ENCODE peak calls at places on chromosomes 3 and 15, in five cellular contexts. F is astrocyte of the cerebellum, A is transverse colon, G is endothelial cell of umbilical vein, X is lower leg skin. Q is an unnamed sample.

GRCh38 chr3:188503647-188504046 is 349.7 kb downstream of the LPP start:
- DNase-seq in F (no peak), A (no peak), G (no peak), X (no peak), Q (no peak)

GRCh38 chr3:64463981-64464380 is 223.8 kb downstream of the ADAMTS9 start:
- DNase-seq in F (no peak), A (no peak), G (no peak), X (no peak), Q (no peak)

GRCh38 chr3:26962419-26963355 is 340.1 kb downstream of the LRRC3B start:
- DNase-seq in F (no peak), A (no peak), G (no peak), X (no peak), Q (no peak)

GRCh38 chr15:51731549-51732267 is 5.7 kb downstream of the LYSMD2 start:
- DNase-seq in F (no peak), A (peak; percentile 28), G (no peak), X (peak; percentile 25), Q (peak; percentile 47)

GRCh38 chr3:125611908-125612307 is 16.6 kb upstream of the OSBPL11 start:
- DNase-seq in F (no peak), A (no peak), G (no peak), X (no peak), Q (no peak)

GRCh38 chr3:100891827-100892226 is 101.4 kb downstream of the ABI3BP start:
- DNase-seq in F (no peak), A (no peak), G (no peak), X (no peak), Q (no peak)

GRCh38 chr3:29978036-29978435 is 628.4 kb upstream of the TGFBR2 start:
- DNase-seq in F (no peak), A (no peak), G (no peak), X (no peak), Q (no peak)

GRCh38 chr15:49875392-49875791 is 243.6 kb downstream of the ATP8B4 start:
- DNase-seq in F (no peak), A (no peak), G (no peak), X (no peak), Q (no peak)

GRCh38 chr3:12588039-12588673 is 31.3 kb downstream of the MKRN2 start:
- DNase-seq in F (no peak), A (no peak), G (peak; percentile 16), X (no peak), Q (no peak)

GRCh38 chr3:133835961-133836360 is 30.3 kb downstream of the SRPRB start:
- DNase-seq in F (no peak), A (no peak), G (no peak), X (no peak), Q (no peak)

GRCh38 chr3:125480656-125481374 is 39.2 kb downstream of the SNX4 start:
- DNase-seq in F (no peak), A (no peak), G (no peak), X (no peak), Q (peak; percentile 53)

GRCh38 chr3:149234671-149235245 is 13.1 kb upstream of the CP start:
- DNase-seq in F (no peak), A (no peak), G (no peak), X (no peak), Q (no peak)

GRCh38 chr3:71784914-71785593 is at the start of gene PROK2:
- DNase-seq in F (no peak), A (no peak), G (no peak), X (no peak), Q (no peak)

GRCh38 chr3:130480736-130481135 is 36.2 kb upstream of the COL6A6 start:
- DNase-seq in F (peak; percentile 55), A (no peak), G (no peak), X (no peak), Q (no peak)

GRCh38 chr15:81575436-81576123 is 201.6 kb upstream of the TMC3 start:
- DNase-seq in F (no peak), A (no peak), G (peak; percentile 93), X (no peak), Q (no peak)

GRCh38 chr15:52164631-52165265 is 26.4 kb downstream of the GNB5 start:
- DNase-seq in F (no peak), A (no peak), G (no peak), X (no peak), Q (no peak)

GRCh38 chr3:117193390-117193789 is 483.8 kb downstream of the TUSC7 start:
- DNase-seq in F (no peak), A (no peak), G (no peak), X (no peak), Q (no peak)

GRCh38 chr3:132972333-132972732 is 65.9 kb upstream of the TMEM108 start:
- DNase-seq in F (no peak), A (no peak), G (no peak), X (no peak), Q (peak; percentile 16)

GRCh38 chr15:41930221-41930866 is 36.5 kb upstream of the SPTBN5 start:
- DNase-seq in F (peak; percentile 94), A (peak; percentile 73), G (peak; percentile 80), X (peak; percentile 60), Q (peak; percentile 78)

GRCh38 chr15:94317211-94317610 is 85.8 kb downstream of the MCTP2 start:
- DNase-seq in F (no peak), A (no peak), G (no peak), X (no peak), Q (no peak)

GRCh38 chr3:39000008-39000450 is 51.7 kb downstream of the SCN11A start:
- DNase-seq in F (peak; percentile 38), A (no peak), G (peak; percentile 70), X (no peak), Q (peak; percentile 24)

GRCh38 chr3:195040773-195041520 is 230.0 kb downstream of the XXYLT1 start:
- DNase-seq in F (no peak), A (no peak), G (no peak), X (no peak), Q (no peak)

GRCh38 chr15:70094690-70095311 is 2.9 kb downstream of the TLE3 start:
- DNase-seq in F (no peak), A (no peak), G (peak; percentile 25), X (no peak), Q (no peak)

GRCh38 chr15:70091649-70092461 is 5.9 kb downstream of the TLE3 start:
- DNase-seq in F (no peak), A (peak; percentile 52), G (peak; percentile 11), X (peak; percentile 35), Q (no peak)

GRCh38 chr15:70093481-70094309 is 4.0 kb downstream of the TLE3 start:
- DNase-seq in F (peak; percentile 40), A (peak; percentile 68), G (peak; percentile 39), X (peak; percentile 44), Q (no peak)

GRCh38 chr15:70092462-70092850 is 5.3 kb downstream of the TLE3 start:
- DNase-seq in F (peak; percentile 48), A (no peak), G (no peak), X (no peak), Q (no peak)

DNA sequence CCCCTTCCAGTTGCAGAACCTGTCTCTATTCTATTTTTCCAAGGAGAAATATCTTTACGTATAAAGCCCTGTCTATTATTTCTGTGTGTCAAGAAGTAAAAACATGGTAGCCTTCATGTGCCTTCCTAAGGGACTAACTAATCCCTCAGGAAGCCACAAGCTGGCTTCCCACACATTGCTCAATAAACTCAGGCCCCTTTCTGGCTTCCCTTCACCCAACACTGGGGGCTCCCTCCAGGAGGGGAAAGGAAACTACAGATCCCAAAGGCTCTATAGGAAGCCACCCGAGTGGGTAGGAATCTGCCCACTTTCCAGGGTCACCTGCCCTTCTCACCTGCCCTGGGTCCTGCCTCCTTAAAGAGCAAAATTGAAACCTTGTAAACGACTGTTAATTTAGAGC is 4.6 kb downstream of the TLE3 start:
- DNase-seq in F (no peak), A (no peak), G (no peak), X (no peak), Q (no peak)
- TF ChIP-seq CTCF in F (no peak), A (no peak), G (no peak), X (no peak), Q (no peak)

GRCh38 chr15:98858610-98859023 is 149.0 kb downstream of the PGPEP1L start:
- DNase-seq in F (no peak), A (no peak), G (peak; percentile 38), X (no peak), Q (no peak)

GRCh38 chr15:98856540-98856907 is 151.1 kb downstream of the PGPEP1L start:
- DNase-seq in F (peak; percentile 59), A (no peak), G (no peak), X (no peak), Q (peak; percentile 92)

GRCh38 chr15:98861188-98861587 is 146.4 kb downstream of the PGPEP1L start:
- DNase-seq in F (no peak), A (no peak), G (no peak), X (no peak), Q (no peak)

GRCh38 chr15:98860647-98861041 is 146.9 kb downstream of the PGPEP1L start:
- DNase-seq in F (no peak), A (no peak), G (no peak), X (no peak), Q (no peak)

DNA sequence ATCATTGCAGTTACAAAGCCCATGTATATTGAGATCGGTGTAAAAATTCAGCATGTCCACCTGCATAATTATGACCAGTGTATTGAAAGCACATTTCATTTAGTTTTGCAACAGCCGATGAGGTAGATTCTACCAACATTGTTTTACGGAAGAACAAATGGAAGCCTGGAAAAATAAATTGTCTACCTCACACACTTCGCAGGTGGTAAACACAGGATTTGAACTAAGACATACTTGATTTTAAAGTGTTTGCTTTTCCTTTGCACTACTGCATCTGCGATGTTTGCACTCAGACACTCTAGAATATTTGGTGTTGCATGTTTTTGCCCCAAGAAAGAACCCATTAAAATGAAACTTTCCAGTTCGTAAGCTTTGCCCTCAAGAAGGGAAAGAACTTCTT is 148.4 kb downstream of the PGPEP1L start:
- DNase-seq in F (no peak), A (no peak), G (no peak), X (no peak), Q (no peak)
- H3K4me3 ChIP-seq in F (no peak overlapping the region), A (no peak overlapping the region), G (no peak overlapping the region), X (no peak overlapping the region), Q (no peak overlapping the region)

DNA sequence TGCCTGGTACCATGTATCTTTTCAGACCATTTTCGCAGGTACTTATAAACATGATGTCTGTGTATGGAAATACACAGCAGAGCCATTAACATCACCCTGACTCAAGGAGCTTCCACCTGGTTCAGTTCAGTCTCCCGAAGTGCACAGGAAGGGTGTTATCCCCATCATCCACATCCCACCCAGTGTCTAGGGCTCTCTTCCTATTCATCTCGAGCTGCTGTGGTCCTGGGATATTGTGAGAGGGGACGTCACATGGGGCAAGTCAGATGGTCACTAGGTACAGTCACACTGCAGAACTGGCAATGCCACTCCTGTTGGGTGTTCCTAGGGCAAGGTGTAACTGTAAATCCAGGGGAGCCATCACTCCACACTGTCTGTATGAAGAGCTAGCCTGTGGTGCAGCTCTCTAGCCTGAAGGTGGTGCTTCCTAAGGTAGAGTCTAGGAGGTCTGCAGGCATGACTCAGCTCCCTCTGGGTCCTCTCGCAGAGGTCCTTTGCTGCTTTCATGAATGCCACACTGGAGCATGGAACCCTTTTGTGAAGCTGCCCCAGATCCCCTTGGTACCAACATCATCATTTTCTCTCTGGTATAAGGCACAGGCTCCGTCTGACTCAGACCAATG is 13.9 kb downstream of the ISLR2 start:
- DNase-seq in F (no peak), A (no peak), G (no peak), X (no peak), Q (no peak)
- TF ChIP-seq CTCF in F (no peak), A (no peak), G (no peak), X (no peak), Q (no peak)

GRCh38 chr3:69011331-69011730 is 2.2 kb downstream of the EOGT start:
- DNase-seq in F (no peak), A (no peak), G (peak; percentile 24), X (no peak), Q (no peak)
- H3K4me3 ChIP-seq in F (no peak overlapping the region), A (no peak overlapping the region), G (no peak overlapping the region), X (no peak overlapping the region), Q (no peak overlapping the region)

Q was measured in AG04449.